ENCODE peak calls at places on chromosome 13, in four cellular contexts. One of them, this sample, is unnamed.

GRCh38 chr13:50319603-50320296 is 304.5 kb downstream of the KCNRG start:
- DNase-seq in thoracic aorta: no peak
- DNase-seq in AG04450: no peak
- DNase-seq in NCI-H187: no peak
- DNase-seq in this sample: no peak

GRCh38 chr13:63625869-63626268 is 2210.2 kb upstream of the PCDH20 start:
- DNase-seq in NCI-H187: no peak
- DNase-seq in AG04450: no peak
- DNase-seq in thoracic aorta: no peak
- DNase-seq in this sample: no peak

GRCh38 chr13:46121033-46121432 is 16.2 kb upstream of the CPB2 start:
- DNase-seq in NCI-H187: no peak
- DNase-seq in thoracic aorta: no peak
- DNase-seq in AG04450: no peak
- DNase-seq in this sample: no peak

GRCh38 chr13:93450226-93450625 is 223.6 kb downstream of the GPC6 start:
- DNase-seq in thoracic aorta: no peak
- DNase-seq in AG04450: peak
- DNase-seq in NCI-H187: no peak
- DNase-seq in this sample: no peak

GRCh38 chr13:38670627-38671026 is 16.2 kb upstream of the FREM2 start:
- DNase-seq in NCI-H187: no peak
- DNase-seq in AG04450: no peak
- DNase-seq in thoracic aorta: no peak
- DNase-seq in this sample: no peak

GRCh38 chr13:100115693-100116254 is 26.9 kb downstream of the PCCA start:
- DNase-seq in AG04450: no peak
- DNase-seq in NCI-H187: no peak
- DNase-seq in thoracic aorta: no peak
- DNase-seq in this sample: no peak

GRCh38 chr13:110206170-110206569 is 100.8 kb downstream of the COL4A1 start:
- DNase-seq in AG04450: no peak
- DNase-seq in NCI-H187: no peak
- DNase-seq in thoracic aorta: no peak
- DNase-seq in this sample: no peak

GRCh38 chr13:89393758-89394157 is 1722.6 kb downstream of the SLITRK5 start:
- DNase-seq in thoracic aorta: no peak
- DNase-seq in AG04450: no peak
- DNase-seq in NCI-H187: peak
- DNase-seq in this sample: no peak

GRCh38 chr13:66312312-66313087 is 917.6 kb downstream of the PCDH9 start:
- DNase-seq in AG04450: peak
- DNase-seq in NCI-H187: no peak
- DNase-seq in thoracic aorta: no peak
- DNase-seq in this sample: no peak